ENCODE peak calls at places on chromosomes 1 and 21, in nine cellular contexts. P, I, F, E, U, H, X, O and D are unnamed samples.

GRCh38 chr21:36150192-36150711 is 6.4 kb upstream of the DOP1B start:
- DNase-seq in P (peak; percentile 66), I (no peak), F (peak; percentile 60), E (no peak), U (peak; percentile 55), H (no peak), X (no peak), O (no peak), D (peak; percentile 81)

GRCh38 chr1:89609781-89610456 is 23.0 kb upstream of the LRRC8C start:
- DNase-seq in P (no peak), I (no peak), F (no peak), E (no peak), U (no peak), H (peak; percentile 45), X (no peak), O (no peak), D (no peak)

GRCh38 chr1:154320882-154321608 is at the start of gene AQP10:
- DNase-seq in P (no peak), I (no peak), F (no peak), E (no peak), U (no peak), H (peak; percentile 63), X (peak; percentile 43), O (peak; percentile 58), D (no peak)

GRCh38 chr1:152756872-152757271 is 953 bp upstream of the KPRP start:
- DNase-seq in P (no peak), I (no peak), F (no peak), E (no peak), U (peak; percentile 30), H (no peak), X (no peak), O (peak; percentile 65), D (no peak)

GRCh38 chr1:104294259-104294658 is 544.6 kb downstream of the AMY1C start:
- DNase-seq in P (no peak), I (no peak), F (no peak), E (no peak), U (no peak), H (no peak), X (no peak), O (no peak), D (no peak)

GRCh38 chr1:198167436-198167934 is 10.7 kb downstream of the NEK7 start:
- DNase-seq in P (no peak), I (no peak), F (peak; percentile 84), E (peak; percentile 64), U (peak; percentile 62), H (no peak), X (no peak), O (peak; percentile 71), D (peak; percentile 73)

GRCh38 chr1:202274611-202275010 is 67.1 kb downstream of the UBE2T start:
- DNase-seq in P (no peak), I (no peak), F (peak; percentile 44), E (peak; percentile 32), U (peak; percentile 44), H (peak; percentile 45), X (peak; percentile 31), O (no peak), D (no peak)

GRCh38 chr1:39668111-39668510 is 3.8 kb downstream of the NT5C1A start:
- DNase-seq in P (no peak), I (no peak), F (no peak), E (no peak), U (no peak), H (no peak), X (no peak), O (no peak), D (no peak)

GRCh38 chr1:89261926-89262540 is 10.6 kb downstream of the GBP5 start:
- DNase-seq in P (no peak), I (no peak), F (no peak), E (no peak), U (no peak), H (no peak), X (no peak), O (no peak), D (no peak)

GRCh38 chr1:15683411-15684039 is 595 bp upstream of the PLEKHM2 start:
- DNase-seq in P (no peak), I (no peak), F (no peak), E (peak; percentile 20), U (no peak), H (no peak), X (no peak), O (no peak), D (no peak)

GRCh38 chr1:15685820-15686219 is 1.7 kb downstream of the PLEKHM2 start:
- DNase-seq in P (no peak), I (no peak), F (no peak), E (no peak), U (peak; percentile 20), H (no peak), X (no peak), O (peak; percentile 16), D (peak; percentile 20)

GRCh38 chr1:15684468-15685283 is 556 bp downstream of the PLEKHM2 start:
- DNase-seq in P (no peak), I (no peak), F (peak; percentile 48), E (peak; percentile 44), U (peak; percentile 16), H (no peak), X (peak; percentile 51), O (peak; percentile 16), D (peak; percentile 22)

GRCh38 chr1:15682886-15683410 is 1.2 kb upstream of the PLEKHM2 start:
- DNase-seq in P (no peak), I (no peak), F (no peak), E (no peak), U (no peak), H (no peak), X (no peak), O (no peak), D (no peak)

GRCh38 chr1:15684042-15684461 is at the start of gene PLEKHM2:
- DNase-seq in P (no peak), I (no peak), F (peak; percentile 71), E (peak; percentile 24), U (peak; percentile 27), H (no peak), X (peak; percentile 56), O (peak; percentile 19), D (peak; percentile 40)
- H3K4me3 ChIP-seq in P (peak within 1 kb of the TSS; percentile 88), I (peak within 1 kb of the TSS; percentile 82), F (peak within 1 kb of the TSS; percentile 97), E (peak within 1 kb of the TSS; percentile 62), U (peak within 1 kb of the TSS; percentile 81), H (peak within 1 kb of the TSS; percentile 88), X (peak within 1 kb of the TSS; percentile 88), O (peak within 1 kb of the TSS; percentile 75), D (peak within 1 kb of the TSS; percentile 96)

GRCh38 chr1:10253149-10253548 is 42.8 kb downstream of the KIF1B start:
- DNase-seq in P (no peak), I (no peak), F (no peak), E (no peak), U (no peak), H (no peak), X (no peak), O (no peak), D (no peak)
- H3K4me3 ChIP-seq in P (no peak overlapping the region), I (no peak overlapping the region), F (no peak overlapping the region), E (no peak overlapping the region), U (no peak overlapping the region), H (no peak overlapping the region), X (no peak overlapping the region), O (no peak overlapping the region), D (no peak overlapping the region)

GRCh38 chr1:24202556-24202955 is 15.5 kb upstream of the IFNLR1 start:
- DNase-seq in P (no peak), I (no peak), F (no peak), E (no peak), U (no peak), H (no peak), X (no peak), O (no peak), D (no peak)

GRCh38 chr1:24201941-24202440 is 14.9 kb upstream of the IFNLR1 start:
- DNase-seq in P (peak; percentile 87), I (peak; percentile 69), F (peak; percentile 78), E (peak; percentile 80), U (peak; percentile 92), H (peak; percentile 68), X (peak; percentile 90), O (peak; percentile 92), D (peak; percentile 92)

GRCh38 chr1:24198766-24199165 is 11.7 kb upstream of the IFNLR1 start:
- DNase-seq in P (no peak), I (no peak), F (no peak), E (no peak), U (no peak), H (no peak), X (no peak), O (no peak), D (no peak)

GRCh38 chr1:24195874-24196273 is 8.8 kb upstream of the IFNLR1 start:
- DNase-seq in P (no peak), I (no peak), F (no peak), E (no peak), U (no peak), H (no peak), X (no peak), O (peak; percentile 90), D (no peak)

DNA sequence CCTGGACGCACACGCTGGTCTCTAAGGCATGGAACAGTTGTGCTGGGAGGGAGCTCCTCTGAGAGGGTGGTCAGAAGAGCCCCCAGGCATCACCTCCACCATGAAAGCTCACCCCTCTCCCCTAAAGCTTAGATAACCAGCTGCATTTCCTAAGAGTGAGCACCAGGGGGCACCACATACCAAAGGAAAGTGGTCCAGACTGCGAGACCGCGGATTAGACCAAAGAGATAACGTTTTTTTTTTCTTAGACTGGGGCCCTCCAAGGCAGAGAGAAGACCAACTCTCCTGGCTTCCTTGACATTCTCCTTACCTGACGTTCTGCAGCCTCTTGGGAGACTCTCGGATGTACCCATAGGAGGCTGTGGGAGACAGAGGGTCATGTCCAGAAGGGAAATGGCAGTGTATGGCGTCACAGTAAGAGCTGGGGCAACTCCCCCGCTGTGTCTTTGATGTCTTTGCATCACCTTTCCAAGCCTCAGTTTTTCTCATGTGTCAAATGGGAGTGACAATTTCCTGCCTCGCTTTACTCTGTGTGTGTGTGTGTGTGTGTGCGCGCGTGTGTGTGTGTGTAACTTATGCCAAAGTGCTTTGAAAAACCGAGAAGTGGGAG is 12.3 kb upstream of the IFNLR1 start:
- DNase-seq in P (peak; percentile 35), I (no peak), F (peak; percentile 81), E (peak; percentile 54), U (peak; percentile 64), H (peak; percentile 44), X (peak; percentile 68), O (peak; percentile 46), D (peak; percentile 28)
- H3K4me3 ChIP-seq in P (no peak overlapping the region), I (no peak overlapping the region), F (no peak overlapping the region), E (no peak overlapping the region), U (no peak overlapping the region), H (no peak overlapping the region), X (no peak overlapping the region), O (no peak overlapping the region), D (no peak overlapping the region)

DNA sequence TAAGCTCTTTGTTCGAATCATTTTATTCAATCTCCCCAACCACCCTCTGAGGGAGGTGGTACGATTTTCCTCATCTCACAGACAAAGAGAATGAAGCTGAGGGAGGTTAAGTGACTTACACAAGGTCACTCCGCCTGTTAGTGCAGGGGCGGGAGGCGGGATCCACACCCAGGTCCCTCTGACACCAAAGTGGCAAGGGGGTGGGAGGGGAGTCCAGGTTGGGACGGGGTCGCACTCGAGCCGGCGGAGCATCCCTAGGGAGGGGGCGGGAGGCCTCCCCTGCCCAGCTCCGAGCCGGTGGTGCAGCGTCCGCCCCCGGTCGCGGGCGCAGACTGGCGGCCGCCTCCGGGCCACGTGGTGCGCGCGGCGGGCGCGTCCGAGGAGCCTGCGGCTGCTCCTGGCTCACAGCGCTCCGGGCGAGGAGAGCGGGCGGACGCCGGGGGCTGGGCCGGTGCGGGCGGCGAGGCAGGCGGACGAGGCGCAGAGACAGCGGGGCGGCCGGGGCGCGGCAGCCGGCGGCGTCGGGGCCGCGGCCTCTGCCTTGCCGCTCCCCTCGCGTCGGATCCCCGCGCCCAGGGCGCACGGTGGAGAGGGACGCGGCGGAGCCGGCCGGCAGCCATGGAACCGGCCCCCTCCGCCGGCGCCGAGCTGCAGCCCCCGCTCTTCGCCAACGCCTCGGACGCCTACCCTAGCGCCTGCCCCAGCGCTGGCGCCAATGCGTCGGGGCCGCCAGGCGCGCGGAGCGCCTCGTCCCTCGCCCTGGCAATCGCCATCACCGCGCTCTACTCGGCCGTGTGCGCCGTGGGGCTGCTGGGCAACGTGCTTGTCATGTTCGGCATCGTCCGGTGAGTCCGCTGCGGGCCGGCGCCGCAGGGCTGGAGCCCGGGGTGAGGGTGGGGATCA is at the start of gene OPRD1:
- DNase-seq in P (no peak), I (no peak), F (no peak), E (no peak), U (peak; percentile 7), H (no peak), X (no peak), O (peak; percentile 41), D (peak; percentile 12)
- H3K4me3 ChIP-seq in P (no peak within 1 kb of the TSS), I (no peak within 1 kb of the TSS), F (no peak within 1 kb of the TSS), E (no peak within 1 kb of the TSS), U (no peak within 1 kb of the TSS), H (peak within 1 kb of the TSS; percentile 8), X (no peak within 1 kb of the TSS), O (no peak within 1 kb of the TSS), D (no peak within 1 kb of the TSS)